ENCODE peak calls at places on chromosomes 5 and 9, in nine cellular contexts. M is fibroblast of lung, D is heart right ventricle, N is heart left ventricle, O is tibial artery, T is aorta, L is body of pancreas, H is WERI-Rb-1, Y is ovary. W is an unnamed sample.
A peak's percentile ranks its signal among the peaks of the same experiment; 100 is the strongest.

GRCh38 chr5:124986667-124987066 is 240.2 kb upstream of the ZNF608 start:
- DNase-seq in M (peak; percentile 8), D (no peak), N (no peak), O (no peak), T (no peak), L (no peak), H (no peak), Y (no peak), W (no peak)

GRCh38 chr5:34686762-34687268 is 30.7 kb downstream of the RAI14 start:
- DNase-seq in M (peak; percentile 100), D (peak; percentile 42), N (no peak), O (peak; percentile 85), T (peak; percentile 86), L (peak; percentile 94), H (no peak), Y (peak; percentile 69), W (peak; percentile 94)

GRCh38 chr5:35081134-35081533 is 33.4 kb upstream of the AGXT2 start:
- DNase-seq in M (no peak), D (no peak), N (no peak), O (no peak), T (no peak), L (no peak), H (no peak), Y (no peak), W (no peak)

GRCh38 chr5:168472329-168472728 is 13.9 kb upstream of the RARS1 start:
- DNase-seq in M (peak; percentile 97), D (no peak), N (no peak), O (no peak), T (no peak), L (no peak), H (no peak), Y (no peak), W (peak; percentile 61)

GRCh38 chr5:142713151-142713706 is 27.3 kb upstream of the FGF1 start:
- DNase-seq in M (peak; percentile 70), D (peak; percentile 88), N (peak; percentile 94), O (peak; percentile 90), T (peak; percentile 95), L (peak; percentile 88), H (peak; percentile 92), Y (peak; percentile 87), W (peak; percentile 84)

GRCh38 chr5:159826351-159827222 is 89.7 kb upstream of the ADRA1B start:
- DNase-seq in M (peak; percentile 93), D (no peak), N (peak; percentile 56), O (no peak), T (no peak), L (no peak), H (no peak), Y (no peak), W (peak; percentile 98)

GRCh38 chr5:16916262-16916878 is 19.7 kb downstream of the MYO10 start:
- DNase-seq in M (peak; percentile 98), D (no peak), N (no peak), O (no peak), T (no peak), L (no peak), H (no peak), Y (no peak), W (peak; percentile 70)

GRCh38 chr5:169626779-169627178 is 10.3 kb upstream of the DOCK2 start:
- DNase-seq in M (peak; percentile 99), D (no peak), N (no peak), O (no peak), T (no peak), L (no peak), H (no peak), Y (no peak), W (peak; percentile 83)

GRCh38 chr9:128808543-128808942 is 9.8 kb upstream of the ENDOG start:
- DNase-seq in M (no peak), D (no peak), N (no peak), O (no peak), T (no peak), L (no peak), H (no peak), Y (no peak), W (no peak)

GRCh38 chr9:128805661-128806060 is 12.6 kb upstream of the ENDOG start:
- DNase-seq in M (no peak), D (no peak), N (no peak), O (no peak), T (no peak), L (no peak), H (no peak), Y (no peak), W (no peak)

GRCh38 chr9:128809036-128809599 is 9.2 kb upstream of the ENDOG start:
- DNase-seq in M (no peak), D (no peak), N (no peak), O (no peak), T (no peak), L (no peak), H (no peak), Y (no peak), W (no peak)

GRCh38 chr9:128809831-128810230 is 8.5 kb upstream of the ENDOG start:
- DNase-seq in M (no peak), D (no peak), N (no peak), O (no peak), T (no peak), L (no peak), H (no peak), Y (no peak), W (no peak)

DNA sequence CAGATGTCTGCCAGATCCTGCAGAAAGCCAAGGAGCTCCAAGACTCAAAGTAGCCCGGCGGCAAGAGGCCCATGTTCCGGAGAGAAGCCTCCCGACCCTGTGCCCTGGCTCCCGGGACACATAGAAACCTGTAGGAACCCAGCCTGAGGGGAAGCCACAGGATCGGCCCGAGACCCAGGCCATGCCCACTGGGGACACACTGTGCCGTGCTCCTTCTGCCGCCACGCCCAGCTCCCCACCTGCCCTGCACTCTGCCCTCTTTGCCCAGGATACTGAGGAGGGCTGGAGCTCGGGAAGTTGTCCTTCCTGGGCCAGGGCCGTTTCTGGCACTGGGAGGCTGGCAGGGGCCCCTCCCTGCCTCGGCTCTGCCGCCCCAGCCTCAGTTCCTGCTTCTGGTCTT is 10.5 kb upstream of the ENDOG start:
- DNase-seq in M (no peak), D (no peak), N (no peak), O (no peak), T (no peak), L (no peak), H (no peak), Y (no peak), W (no peak)
- H3K36me3 ChIP-seq in M (peaks cover 20% of the 10 kb centered on the region), D (no peaks in the 10 kb centered on the region), N (peaks cover 61% of the 10 kb centered on the region), O (peaks cover 66% of the 10 kb centered on the region), T (peaks cover 10% of the 10 kb centered on the region), L (peaks cover 12% of the 10 kb centered on the region), H (peaks cover 60% of the 10 kb centered on the region), Y (no peaks in the 10 kb centered on the region), W (peaks cover 7% of the 10 kb centered on the region)

GRCh38 chr9:91361294-91362201 is at the start of gene AUH:
- DNase-seq in M (peak; percentile 64), D (peak; percentile 90), N (peak; percentile 95), O (peak; percentile 92), T (peak; percentile 96), L (peak; percentile 88), H (peak; percentile 82), Y (peak; percentile 94), W (peak; percentile 83)
- H3K4me3 ChIP-seq in M (peak within 1 kb of the TSS; percentile 83), D (peak within 1 kb of the TSS; percentile 100), N (peak within 1 kb of the TSS; percentile 99), O (peak within 1 kb of the TSS; percentile 90), T (peak within 1 kb of the TSS; percentile 85), L (peak within 1 kb of the TSS; percentile 93), H (peak within 1 kb of the TSS; percentile 73), Y (peak within 1 kb of the TSS; percentile 100), W (peak within 1 kb of the TSS; percentile 94)

DNA sequence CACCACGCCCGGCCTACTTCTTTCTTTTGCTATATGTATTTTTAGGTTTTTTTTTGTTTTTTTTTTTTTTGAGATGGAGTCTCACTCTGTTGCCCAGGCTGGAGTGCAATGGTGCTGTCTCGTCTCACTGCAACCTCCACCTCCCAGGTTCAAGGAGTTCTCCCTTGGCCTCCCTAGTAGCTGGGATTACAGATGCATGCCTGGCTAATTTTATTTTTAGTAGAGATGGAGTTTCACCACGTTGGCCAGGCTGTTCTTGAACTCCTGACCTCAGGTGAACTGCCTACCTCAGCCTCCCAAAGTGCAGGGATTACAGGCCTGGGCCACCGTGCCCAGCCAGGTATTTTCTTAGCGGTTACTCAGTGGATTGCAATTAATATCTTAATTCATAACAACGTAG is 23.9 kb upstream of the C5orf24 start:
- DNase-seq in M (no peak), D (no peak), N (no peak), O (no peak), T (peak; percentile 34), L (no peak), H (no peak), Y (no peak), W (no peak)
- H3K36me3 ChIP-seq in M (no peaks in the 10 kb centered on the region), D (no peaks in the 10 kb centered on the region), N (peaks cover 98% of the 10 kb centered on the region), O (peaks cover 88% of the 10 kb centered on the region), T (peaks cover 6% of the 10 kb centered on the region), L (peaks cover 11% of the 10 kb centered on the region), H (peaks cover 94% of the 10 kb centered on the region), Y (no peaks in the 10 kb centered on the region), W (peaks cover 81% of the 10 kb centered on the region)

GRCh38 chr9:131228096-131228495 is 48.2 kb downstream of the FAM78A start:
- DNase-seq in M (no peak), D (no peak), N (no peak), O (no peak), T (no peak), L (no peak), H (no peak), Y (peak; percentile 44), W (no peak)
- H3K4me3 ChIP-seq in M (no peak overlapping the region), D (peak overlapping the region; percentile 28), N (peak overlapping the region; percentile 18), O (peak overlapping the region; percentile 22), T (no peak overlapping the region), L (no peak overlapping the region), H (no peak overlapping the region), Y (no peak overlapping the region), W (no peak overlapping the region)

GRCh38 chr9:127732444-127732843 is 2.6 kb downstream of the TOR2A start:
- DNase-seq in M (no peak), D (no peak), N (no peak), O (no peak), T (no peak), L (no peak), H (no peak), Y (no peak), W (no peak)

GRCh38 chr9:127734747-127735529 is at the start of gene TOR2A:
- DNase-seq in M (peak; percentile 93), D (peak; percentile 98), N (peak; percentile 99), O (peak; percentile 98), T (peak; percentile 100), L (peak; percentile 98), H (peak; percentile 98), Y (peak; percentile 98), W (peak; percentile 95)

GRCh38 chr9:127731938-127732337 is 3.2 kb downstream of the TOR2A start:
- DNase-seq in M (no peak), D (no peak), N (no peak), O (no peak), T (no peak), L (no peak), H (no peak), Y (no peak), W (no peak)

GRCh38 chr9:127734247-127734746 is 797 bp downstream of the TOR2A start:
- DNase-seq in M (no peak), D (no peak), N (no peak), O (no peak), T (no peak), L (no peak), H (peak; percentile 30), Y (no peak), W (no peak)

DNA sequence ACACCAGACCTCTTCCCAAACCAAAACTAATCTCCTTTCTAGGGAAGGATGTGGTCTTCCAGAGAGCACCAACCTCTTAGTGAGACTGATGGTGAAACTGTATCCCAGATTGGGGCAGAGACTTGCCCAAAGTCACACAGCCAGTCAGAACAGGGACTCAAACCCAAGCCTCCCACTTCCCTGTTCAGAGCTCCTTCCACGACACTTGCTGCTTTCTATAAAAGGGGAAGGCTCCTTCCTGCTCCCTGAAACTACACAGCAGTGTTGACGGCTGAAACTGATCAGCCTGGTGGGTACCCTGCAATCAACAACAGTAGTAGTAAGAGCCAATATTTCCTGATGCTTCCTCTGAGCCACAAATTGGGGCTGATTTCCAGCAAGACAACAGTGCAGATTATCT is 1.5 kb downstream of the TOR2A start:
- DNase-seq in M (no peak), D (no peak), N (no peak), O (no peak), T (no peak), L (no peak), H (no peak), Y (no peak), W (no peak)
- H3K36me3 ChIP-seq in M (peaks cover 3% of the 10 kb centered on the region), D (no peaks in the 10 kb centered on the region), N (peaks cover 25% of the 10 kb centered on the region), O (peaks cover 27% of the 10 kb centered on the region), T (no peaks in the 10 kb centered on the region), L (no peaks in the 10 kb centered on the region), H (peaks cover 7% of the 10 kb centered on the region), Y (no peaks in the 10 kb centered on the region), W (no peaks in the 10 kb centered on the region)